ENCODE peak calls at places on chromosomes 5 and 9, in four cellular contexts. I, P, X and Q are unnamed samples.

GRCh38 chr9:36632892-36633291 is 60.2 kb downstream of the MELK start:
- DNase-seq in I (no peak), X (no peak), P (no peak), Q (peak; percentile 1)

GRCh38 chr5:9977070-9977469 is 272.6 kb downstream of the ATPSCKMT start:
- DNase-seq in I (no peak), P (peak; percentile 18), X (no peak), Q (no peak)

GRCh38 chr5:1420211-1421195 is 24.7 kb downstream of the SLC6A3 start:
- DNase-seq in X (peak; percentile 57), P (no peak), I (peak; percentile 11), Q (no peak)

GRCh38 chr5:88889165-88890069 is 6.4 kb upstream of the MEF2C start:
- DNase-seq in I (peak; percentile 86), X (peak; percentile 85), P (no peak), Q (no peak)

GRCh38 chr5:52827815-52828214 is 40.1 kb downstream of the ITGA1 start:
- DNase-seq in P (no peak), X (no peak), I (no peak), Q (no peak)

GRCh38 chr5:130710596-130710995 is 454.5 kb downstream of the HINT1 start:
- DNase-seq in X (no peak), I (no peak), P (no peak), Q (no peak)

GRCh38 chr5:6188344-6188743 is 190.0 kb downstream of the MED10 start:
- DNase-seq in X (no peak), I (no peak), P (no peak), Q (no peak)

GRCh38 chr9:71249729-71250317 is 128.4 kb upstream of the TRPM3 start:
- DNase-seq in X (no peak), P (peak; percentile 42), I (no peak), Q (peak; percentile 66)

GRCh38 chr5:77881528-77881927 is 105.4 kb upstream of the TBCA start:
- DNase-seq in X (no peak), I (no peak), P (no peak), Q (no peak)

GRCh38 chr5:77256406-77256805 is 45.9 kb downstream of the PDE8B start:
- DNase-seq in I (no peak), X (no peak), P (no peak), Q (no peak)

GRCh38 chr5:79692586-79692985 is 3.0 kb downstream of the CMYA5 start:
- DNase-seq in P (no peak), I (no peak), X (no peak), Q (no peak)

GRCh38 chr9:76023715-76024195 is 133.3 kb downstream of the PCSK5 start:
- DNase-seq in I (no peak), X (no peak), P (no peak), Q (no peak)

GRCh38 chr9:135077497-135078200 is 9.8 kb upstream of the OLFM1 start:
- DNase-seq in P (no peak), X (peak; percentile 67), I (no peak), Q (no peak)

GRCh38 chr9:14671327-14671840 is 21.8 kb downstream of the ZDHHC21 start:
- DNase-seq in P (no peak), I (no peak), X (no peak), Q (no peak)
- H3K4me3 ChIP-seq in P (no peak overlapping the region), I (no peak overlapping the region), X (no peak overlapping the region), Q (no peak overlapping the region)

GRCh38 chr9:90729351-90729750 is 72.3 kb upstream of the SYK start:
- DNase-seq in P (no peak), I (no peak), X (no peak), Q (no peak)

GRCh38 chr9:90724112-90724511 is 77.5 kb upstream of the SYK start:
- DNase-seq in I (no peak), X (no peak), P (no peak), Q (no peak)

GRCh38 chr9:90724880-90725279 is 76.7 kb upstream of the SYK start:
- DNase-seq in I (no peak), P (no peak), X (no peak), Q (no peak)

GRCh38 chr9:90727498-90727897 is 74.1 kb upstream of the SYK start:
- DNase-seq in P (no peak), X (no peak), I (no peak), Q (no peak)

DNA sequence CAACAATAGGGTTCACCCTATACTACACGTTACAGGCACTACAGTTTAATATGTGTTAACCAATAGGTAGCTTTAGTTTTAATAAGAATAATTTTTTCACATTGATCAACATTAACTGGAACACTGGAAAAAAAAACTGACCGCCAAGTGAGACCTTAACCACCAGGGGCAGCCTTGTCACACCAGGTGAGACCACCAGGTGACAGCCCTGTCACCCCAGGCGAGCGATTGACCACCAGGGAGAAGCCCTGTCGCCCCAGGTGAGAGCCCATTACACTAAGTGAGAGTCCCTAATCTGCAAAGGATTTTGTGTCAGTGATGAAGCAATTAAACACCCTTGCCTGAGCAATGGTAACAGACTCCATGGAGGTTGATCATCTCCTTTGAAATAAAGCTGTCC is 75.4 kb upstream of the SYK start:
- DNase-seq in X (no peak), P (no peak), I (no peak), Q (no peak)
- TF ChIP-seq CTCF in X (no peak), P (peak; percentile 31), I (no peak), Q (no peak)

GRCh38 chr5:172450453-172450852 is 3.9 kb downstream of the SH3PXD2B start:
- DNase-seq in I (no peak), X (no peak), P (no peak), Q (no peak)

GRCh38 chr5:172451771-172452197 is 2.5 kb downstream of the SH3PXD2B start:
- DNase-seq in X (no peak), P (peak; percentile 69), I (no peak), Q (no peak)

GRCh38 chr5:172452398-172453205 is 1.7 kb downstream of the SH3PXD2B start:
- DNase-seq in X (no peak), I (no peak), P (no peak), Q (no peak)

GRCh38 chr5:172448999-172449398 is 5.3 kb downstream of the SH3PXD2B start:
- DNase-seq in I (no peak), P (no peak), X (no peak), Q (no peak)

DNA sequence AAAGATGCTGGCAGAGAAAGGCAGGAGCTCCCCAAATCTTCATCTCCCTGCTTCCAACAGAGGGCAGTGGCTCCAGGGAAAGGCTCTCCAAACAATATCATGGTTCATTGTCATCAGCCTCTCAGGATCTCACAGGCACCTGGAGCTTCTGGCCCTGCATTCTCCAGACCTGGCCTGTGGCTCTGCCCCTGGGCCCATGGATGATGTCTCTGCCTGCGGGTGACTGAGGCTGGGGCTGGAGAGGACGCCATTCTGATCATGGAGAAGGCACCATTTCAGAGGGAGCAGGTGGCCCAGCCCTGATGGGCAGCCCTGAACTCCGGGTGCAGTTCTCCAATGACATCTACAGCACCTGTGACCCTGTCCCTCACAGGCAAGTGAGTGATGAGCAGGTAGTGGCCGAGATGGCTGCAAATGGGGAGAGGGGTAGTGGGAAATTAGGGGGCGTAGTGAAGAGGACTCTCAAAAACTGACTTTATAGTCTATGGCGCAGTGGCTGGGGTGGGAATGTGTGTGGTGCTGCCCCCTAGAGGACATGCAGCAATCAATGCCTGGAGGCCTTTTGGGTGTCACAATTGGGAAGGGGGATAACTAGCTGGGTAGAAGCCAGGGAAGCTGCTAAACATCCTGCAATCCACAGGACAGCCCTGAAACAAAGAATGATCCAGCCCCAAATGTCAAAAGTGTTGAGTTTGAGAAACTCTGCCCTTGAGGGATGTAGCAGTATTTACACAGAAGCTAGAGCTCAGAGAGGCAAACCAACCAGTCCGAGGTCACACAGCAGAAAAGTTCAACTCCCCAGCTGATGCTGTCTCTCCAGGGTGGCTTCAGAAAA is 3.2 kb downstream of the SH3PXD2B start:
- DNase-seq in X (no peak), P (no peak), I (no peak), Q (no peak)
- H3K4me3 ChIP-seq in X (no peak overlapping the region), P (no peak overlapping the region), I (no peak overlapping the region), Q (no peak overlapping the region)

DNA sequence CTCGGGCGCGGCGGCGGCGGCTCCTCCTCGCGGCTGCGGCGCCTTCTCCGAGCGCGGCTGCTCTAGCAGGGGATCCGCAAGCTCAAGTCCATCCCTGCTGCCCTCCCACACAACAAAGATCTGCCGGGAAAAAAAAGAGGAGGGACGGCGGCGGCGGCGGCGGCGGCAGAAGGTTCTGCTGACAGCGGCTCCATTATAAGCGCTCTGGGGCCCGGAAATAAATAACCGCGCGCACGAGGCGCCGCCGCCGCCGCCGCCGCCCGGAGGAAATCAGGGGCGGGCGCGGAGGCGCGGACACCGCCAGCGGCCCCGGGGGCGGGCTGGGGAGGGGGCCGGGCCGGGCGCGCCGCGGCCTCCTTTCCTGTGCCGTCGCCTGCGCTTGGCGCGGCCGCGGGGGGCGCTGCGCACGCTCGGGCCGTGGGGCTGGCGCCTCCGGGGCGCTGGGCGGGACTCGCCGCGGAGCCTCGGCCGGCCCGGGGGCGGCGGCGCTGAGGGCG is at the start of gene ANKH:
- DNase-seq in I (peak; percentile 90), P (peak; percentile 41), X (peak; percentile 92), Q (no peak)
- TF ChIP-seq CTCF in I (peak; percentile 40), P (no peak), X (peak; percentile 41), Q (peak; percentile 82)

DNA sequence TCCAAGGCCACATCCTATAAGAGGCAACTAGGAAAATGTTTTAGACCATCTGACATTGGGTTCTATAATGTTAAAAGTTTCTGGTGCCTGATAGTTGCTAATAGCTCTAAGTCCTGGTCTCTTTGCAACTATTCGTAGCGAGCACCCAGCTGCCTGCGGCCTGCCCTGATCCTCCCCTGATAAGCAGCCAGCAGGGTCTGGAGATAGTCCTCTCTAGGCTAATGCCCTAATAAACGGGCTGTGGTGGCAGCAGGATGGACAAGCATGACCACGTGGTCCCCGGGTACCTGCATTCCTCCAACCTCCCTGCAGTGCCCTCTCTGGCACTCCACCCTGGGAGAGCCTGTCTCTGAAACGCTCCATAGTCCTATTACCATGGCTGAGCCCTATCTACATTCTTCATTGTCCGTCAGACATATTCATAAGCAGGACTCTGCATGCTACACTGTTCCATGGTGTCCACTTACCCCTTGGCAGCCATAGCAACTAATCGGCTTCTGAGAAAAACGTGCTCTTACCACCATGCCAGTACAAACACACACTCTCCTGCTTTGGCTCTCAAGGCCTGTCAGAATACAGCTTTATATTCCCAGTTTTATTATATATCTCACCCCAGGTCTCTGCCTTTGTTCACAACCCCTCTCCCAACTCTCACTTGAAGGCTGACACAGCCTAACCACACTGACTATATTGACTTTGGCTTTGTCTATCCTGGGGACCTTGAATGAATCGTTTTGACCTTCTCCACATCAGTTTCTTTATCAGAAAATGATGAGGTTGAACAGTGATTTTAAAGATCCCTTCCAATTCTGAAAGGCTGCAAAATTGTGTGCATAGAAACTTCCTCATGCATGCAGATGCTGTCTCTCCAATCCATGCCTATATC is 49.9 kb upstream of the DAPK1 start:
- DNase-seq in X (no peak), P (no peak), I (no peak), Q (no peak)
- H3K4me3 ChIP-seq in X (no peak overlapping the region), P (no peak overlapping the region), I (no peak overlapping the region), Q (no peak overlapping the region)

GRCh38 chr9:106643211-106643930 is 219.6 kb upstream of the ZNF462 start:
- DNase-seq in X (no peak), P (no peak), I (no peak), Q (peak; percentile 83)

GRCh38 chr9:106649664-106650063 is 213.3 kb upstream of the ZNF462 start:
- DNase-seq in P (no peak), X (no peak), I (no peak), Q (no peak)

GRCh38 chr9:106653111-106653697 is 209.8 kb upstream of the ZNF462 start:
- DNase-seq in X (no peak), I (no peak), P (no peak), Q (no peak)

GRCh38 chr9:106644661-106645060 is 218.3 kb upstream of the ZNF462 start:
- DNase-seq in P (no peak), I (no peak), X (no peak), Q (no peak)

GRCh38 chr9:106648799-106649198 is 214.2 kb upstream of the ZNF462 start:
- DNase-seq in P (no peak), I (no peak), X (no peak), Q (peak; percentile 21)
- TF ChIP-seq CTCF in P (peak; percentile 32), I (peak; percentile 11), X (peak; percentile 33), Q (peak; percentile 38)